ENCODE peak calls at places on chromosomes 7 and 10, in seven cellular contexts. One of them, this sample, is unnamed.

GRCh38 chr7:39504963-39505362 is 61.2 kb upstream of the YAE1 start:
- DNase-seq in hepatocyte: peak
- DNase-seq in iPS DF 6.9: no peak
- DNase-seq in prostate gland: no peak
- DNase-seq in A549: peak
- DNase-seq in CD4-positive, alpha-beta T cell: no peak
- DNase-seq in astrocyte: peak
- DNase-seq in this sample: no peak

GRCh38 chr7:2015251-2015871 is 217.4 kb downstream of the MAD1L1 start:
- DNase-seq in hepatocyte: no peak
- DNase-seq in iPS DF 6.9: no peak
- DNase-seq in prostate gland: no peak
- DNase-seq in A549: no peak
- DNase-seq in CD4-positive, alpha-beta T cell: no peak
- DNase-seq in astrocyte: no peak
- DNase-seq in this sample: no peak

GRCh38 chr7:129343099-129343700 is 91.0 kb upstream of the STRIP2 start:
- DNase-seq in hepatocyte: peak
- DNase-seq in iPS DF 6.9: no peak
- DNase-seq in prostate gland: peak
- DNase-seq in A549: peak
- DNase-seq in CD4-positive, alpha-beta T cell: no peak
- DNase-seq in astrocyte: peak
- DNase-seq in this sample: peak

GRCh38 chr10:72685264-72685921 is 6.5 kb upstream of the MCU start:
- DNase-seq in hepatocyte: no peak
- DNase-seq in iPS DF 6.9: no peak
- DNase-seq in prostate gland: no peak
- DNase-seq in A549: no peak
- DNase-seq in CD4-positive, alpha-beta T cell: no peak
- DNase-seq in astrocyte: no peak
- DNase-seq in this sample: no peak

GRCh38 chr10:33087142-33087541 is 129.1 kb upstream of the ITGB1 start:
- DNase-seq in hepatocyte: no peak
- DNase-seq in iPS DF 6.9: no peak
- DNase-seq in prostate gland: no peak
- DNase-seq in A549: no peak
- DNase-seq in CD4-positive, alpha-beta T cell: no peak
- DNase-seq in astrocyte: no peak
- DNase-seq in this sample: no peak

GRCh38 chr7:87993269-87993668 is 59.2 kb downstream of the ADAM22 start:
- DNase-seq in hepatocyte: no peak
- DNase-seq in iPS DF 6.9: no peak
- DNase-seq in prostate gland: no peak
- DNase-seq in A549: no peak
- DNase-seq in CD4-positive, alpha-beta T cell: no peak
- DNase-seq in astrocyte: no peak
- DNase-seq in this sample: no peak

GRCh38 chr7:16271990-16272665 is 149.2 kb downstream of the CRPPA start:
- DNase-seq in hepatocyte: no peak
- DNase-seq in iPS DF 6.9: no peak
- DNase-seq in prostate gland: no peak
- DNase-seq in A549: no peak
- DNase-seq in CD4-positive, alpha-beta T cell: no peak
- DNase-seq in astrocyte: peak
- DNase-seq in this sample: no peak

GRCh38 chr7:153152786-153153185 is 393.2 kb downstream of the ACTR3B start:
- DNase-seq in hepatocyte: no peak
- DNase-seq in iPS DF 6.9: no peak
- DNase-seq in prostate gland: no peak
- DNase-seq in A549: no peak
- DNase-seq in CD4-positive, alpha-beta T cell: no peak
- DNase-seq in astrocyte: no peak
- DNase-seq in this sample: no peak

DNA sequence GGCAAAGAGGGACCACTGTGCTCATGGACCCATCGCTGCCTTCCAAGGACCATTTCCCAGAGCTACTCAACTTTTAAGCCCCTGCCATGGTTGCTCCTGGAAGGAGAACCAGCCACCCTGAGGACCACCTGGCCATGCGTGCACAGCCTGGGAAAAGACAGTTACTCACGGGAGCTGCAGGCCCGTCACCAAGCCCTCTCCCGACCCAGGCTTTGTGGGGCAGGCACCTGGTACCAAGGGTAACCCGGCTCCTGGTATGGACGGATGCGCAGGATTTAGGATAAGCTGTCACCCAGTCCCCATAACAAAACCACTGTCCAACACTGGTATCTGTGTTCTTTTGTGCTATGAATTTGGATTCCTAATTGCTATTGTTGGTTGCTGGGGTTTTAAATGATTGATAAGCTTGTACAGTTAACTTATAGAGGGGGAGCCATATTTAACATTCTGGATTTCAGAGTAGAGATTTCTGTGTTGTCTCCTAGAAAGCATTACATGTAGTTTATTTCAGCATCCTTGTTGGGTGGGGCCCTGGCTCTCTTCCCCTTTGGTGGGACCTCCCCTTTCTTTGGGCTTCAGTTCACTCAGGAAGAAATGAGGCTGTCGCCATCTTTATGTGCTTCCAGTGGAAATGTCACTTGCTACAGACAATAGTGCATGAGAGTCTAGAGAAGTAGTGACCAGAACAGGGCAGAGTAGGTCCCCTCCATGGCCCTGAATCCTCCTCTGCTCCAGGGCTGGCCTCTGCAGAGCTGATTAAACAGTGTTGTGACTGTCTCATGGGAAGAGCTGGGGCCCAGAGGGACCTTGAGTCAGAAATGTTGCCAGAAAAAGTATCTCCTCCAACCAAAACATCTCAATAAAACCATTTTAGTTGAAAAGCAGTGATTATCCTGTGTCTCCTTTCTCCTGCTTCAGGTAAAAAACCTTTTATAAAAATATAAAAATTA is 19.4 kb downstream of the LAT2 start:
- DNase-seq in hepatocyte: no peak
- DNase-seq in iPS DF 6.9: no peak
- DNase-seq in prostate gland: no peak
- DNase-seq in A549: no peak
- DNase-seq in CD4-positive, alpha-beta T cell: no peak
- DNase-seq in astrocyte: no peak
- DNase-seq in this sample: no peak
- H3K27ac ChIP-seq in hepatocyte: no peak
- H3K27ac ChIP-seq in iPS DF 6.9: no peak
- H3K27ac ChIP-seq in prostate gland: no peak
- H3K27ac ChIP-seq in A549: no peak
- H3K27ac ChIP-seq in CD4-positive, alpha-beta T cell: no peak
- H3K27ac ChIP-seq in astrocyte: no peak
- H3K27ac ChIP-seq in this sample: no peak

DNA sequence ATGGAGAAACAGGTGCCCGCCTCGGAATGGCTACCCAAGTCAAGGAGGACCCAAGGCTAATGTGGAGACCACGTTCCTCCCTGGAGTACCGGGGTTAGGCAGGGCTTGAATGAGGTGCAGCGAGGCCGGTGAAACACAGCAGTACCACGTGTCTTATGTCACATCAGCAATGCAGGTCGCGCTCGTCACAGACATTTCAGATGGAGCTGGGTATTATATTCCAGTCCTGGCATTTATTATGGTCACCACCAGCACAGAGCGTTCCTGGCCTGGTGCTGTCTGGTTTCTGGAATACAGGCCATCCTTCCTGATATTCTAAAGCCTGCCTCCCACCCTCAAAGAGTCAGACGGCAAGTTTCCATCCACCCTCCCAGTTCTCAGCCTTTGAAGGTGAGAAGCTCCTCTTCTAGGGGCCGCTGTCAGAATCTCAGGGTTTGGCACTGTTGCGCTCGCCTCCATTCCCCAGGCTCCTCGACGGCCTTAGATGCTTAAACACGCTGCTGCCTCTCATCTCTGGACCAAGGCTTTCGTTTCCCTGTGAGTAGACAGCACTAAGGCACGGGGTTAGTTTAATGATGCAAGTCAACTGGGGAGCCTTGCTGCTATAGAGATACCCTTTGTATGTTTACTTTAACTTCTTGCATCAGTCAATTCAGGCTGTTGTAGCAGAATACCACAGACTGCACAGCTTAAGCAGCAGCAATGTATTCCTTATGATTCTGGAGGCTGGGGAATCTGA is 377.6 kb downstream of the DPP6 start:
- DNase-seq in hepatocyte: no peak
- DNase-seq in iPS DF 6.9: no peak
- DNase-seq in prostate gland: no peak
- DNase-seq in A549: no peak
- DNase-seq in CD4-positive, alpha-beta T cell: no peak
- DNase-seq in astrocyte: no peak
- DNase-seq in this sample: no peak
- H3K27ac ChIP-seq in hepatocyte: no peak
- H3K27ac ChIP-seq in iPS DF 6.9: no peak
- H3K27ac ChIP-seq in prostate gland: no peak
- H3K27ac ChIP-seq in A549: no peak
- H3K27ac ChIP-seq in CD4-positive, alpha-beta T cell: no peak
- H3K27ac ChIP-seq in astrocyte: no peak
- H3K27ac ChIP-seq in this sample: no peak

GRCh38 chr7:99473315-99473596 is 566 bp downstream of the ZNF789 start:
- DNase-seq in hepatocyte: peak
- DNase-seq in iPS DF 6.9: no peak
- DNase-seq in prostate gland: peak
- DNase-seq in A549: peak
- DNase-seq in CD4-positive, alpha-beta T cell: no peak
- DNase-seq in astrocyte: peak
- DNase-seq in this sample: no peak

GRCh38 chr7:99476107-99476506 is 3.4 kb downstream of the ZNF789 start:
- DNase-seq in hepatocyte: no peak
- DNase-seq in iPS DF 6.9: no peak
- DNase-seq in prostate gland: no peak
- DNase-seq in A549: no peak
- DNase-seq in CD4-positive, alpha-beta T cell: no peak
- DNase-seq in astrocyte: no peak
- DNase-seq in this sample: no peak

DNA sequence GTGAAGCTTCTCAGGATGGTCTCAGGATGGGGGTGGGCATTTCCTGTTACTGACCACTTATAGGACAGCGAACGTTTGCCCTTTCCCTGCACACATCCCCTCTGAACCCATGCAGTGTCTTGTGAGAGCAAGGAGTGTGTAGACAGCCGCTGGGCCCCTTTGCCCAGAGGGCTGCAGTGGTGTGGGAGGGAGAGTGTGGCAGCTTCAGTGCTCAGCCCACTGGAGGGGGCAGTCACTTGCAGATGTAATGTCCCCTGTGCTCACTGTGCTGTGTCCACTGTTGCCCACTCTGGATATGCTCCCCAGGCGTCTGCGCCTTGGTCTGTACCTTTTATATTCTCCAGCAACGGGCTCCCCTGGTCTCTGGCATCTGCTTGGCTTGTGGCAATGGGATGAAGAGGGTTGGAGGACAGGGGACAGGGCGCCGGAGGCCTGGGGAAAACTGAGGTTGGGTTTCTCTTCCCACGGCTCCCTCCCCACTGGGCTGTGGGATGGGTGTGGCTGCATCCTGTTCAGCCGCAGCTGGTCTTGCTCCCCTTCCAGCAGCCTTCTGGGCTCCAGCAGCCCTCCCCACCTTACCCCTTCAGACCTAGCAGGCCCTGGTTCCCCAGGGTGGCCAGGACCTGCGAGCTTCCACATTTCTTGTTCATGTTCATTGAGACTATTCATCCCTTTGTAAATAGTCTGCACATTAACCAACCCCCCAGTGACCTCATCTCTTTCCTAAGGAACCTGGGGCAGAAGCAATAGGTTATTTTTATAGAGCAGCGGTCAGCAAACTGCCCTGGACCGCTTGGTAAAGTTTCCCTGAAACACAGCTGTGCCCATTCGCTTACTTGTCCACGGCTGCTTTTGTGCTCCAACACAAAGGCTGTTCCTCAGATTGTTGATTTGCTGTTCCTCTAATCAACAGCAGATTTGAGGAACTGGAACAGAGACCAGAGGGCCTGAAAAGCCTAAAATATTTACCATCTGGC is 6.1 kb downstream of the ZNF789 start:
- DNase-seq in hepatocyte: no peak
- DNase-seq in iPS DF 6.9: no peak
- DNase-seq in prostate gland: no peak
- DNase-seq in A549: no peak
- DNase-seq in CD4-positive, alpha-beta T cell: no peak
- DNase-seq in astrocyte: no peak
- DNase-seq in this sample: no peak
- H3K27ac ChIP-seq in hepatocyte: no peak
- H3K27ac ChIP-seq in iPS DF 6.9: no peak
- H3K27ac ChIP-seq in prostate gland: no peak
- H3K27ac ChIP-seq in A549: no peak
- H3K27ac ChIP-seq in CD4-positive, alpha-beta T cell: no peak
- H3K27ac ChIP-seq in astrocyte: no peak
- H3K27ac ChIP-seq in this sample: no peak

GRCh38 chr7:121529003-121529402 is 132.9 kb upstream of the FAM3C start:
- DNase-seq in hepatocyte: no peak
- DNase-seq in iPS DF 6.9: no peak
- DNase-seq in prostate gland: no peak
- DNase-seq in A549: no peak
- DNase-seq in CD4-positive, alpha-beta T cell: no peak
- DNase-seq in astrocyte: no peak
- DNase-seq in this sample: no peak

GRCh38 chr7:121530251-121531174 is 134.4 kb upstream of the FAM3C start:
- DNase-seq in hepatocyte: peak
- DNase-seq in iPS DF 6.9: no peak
- DNase-seq in prostate gland: no peak
- DNase-seq in A549: peak
- DNase-seq in CD4-positive, alpha-beta T cell: no peak
- DNase-seq in astrocyte: peak
- DNase-seq in this sample: peak

GRCh38 chr7:121537031-121537430 is 140.9 kb upstream of the FAM3C start:
- DNase-seq in hepatocyte: no peak
- DNase-seq in iPS DF 6.9: no peak
- DNase-seq in prostate gland: no peak
- DNase-seq in A549: no peak
- DNase-seq in CD4-positive, alpha-beta T cell: no peak
- DNase-seq in astrocyte: no peak
- DNase-seq in this sample: no peak

DNA sequence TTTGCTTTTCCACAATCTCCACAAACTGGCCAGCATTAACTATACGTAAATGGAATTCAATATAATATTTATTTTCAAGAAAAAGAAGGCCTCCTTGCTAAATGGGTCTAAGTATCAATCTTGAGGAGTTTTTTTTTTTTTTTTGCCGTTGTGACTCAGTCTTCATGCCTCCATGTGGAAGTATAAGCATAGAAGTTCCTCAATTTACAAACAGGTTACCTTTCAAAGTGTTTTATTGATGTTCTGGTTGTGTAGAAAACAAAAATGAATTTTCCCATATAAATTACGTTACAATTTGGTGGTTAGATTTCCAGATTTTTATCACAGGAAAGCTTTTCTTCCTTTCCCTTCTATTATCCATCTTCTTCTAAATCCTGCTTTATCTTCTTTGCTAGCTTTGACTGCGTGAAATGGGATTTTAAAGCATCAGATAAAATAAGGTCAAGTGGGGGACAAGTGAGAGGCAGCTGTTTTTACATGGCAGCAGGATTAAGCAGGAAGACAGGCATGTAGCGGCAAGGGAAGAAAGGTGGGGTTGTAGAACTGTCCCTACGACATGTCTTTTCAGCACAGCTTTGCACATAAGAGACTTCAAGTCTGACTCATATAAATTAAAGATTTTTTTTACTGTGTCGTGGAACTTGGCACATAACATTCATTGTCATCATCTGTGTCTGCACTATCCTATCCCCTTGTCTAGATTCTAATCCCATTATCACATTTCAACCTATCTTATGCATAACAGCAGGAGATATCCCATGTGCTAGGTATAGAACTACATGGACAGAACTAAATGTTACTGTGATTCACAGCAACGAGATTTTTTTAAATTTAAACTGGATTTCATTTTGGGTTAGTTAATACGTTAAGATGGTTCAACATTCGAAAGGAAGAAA is 135.3 kb upstream of the FAM3C start:
- DNase-seq in hepatocyte: no peak
- DNase-seq in iPS DF 6.9: no peak
- DNase-seq in prostate gland: no peak
- DNase-seq in A549: no peak
- DNase-seq in CD4-positive, alpha-beta T cell: no peak
- DNase-seq in astrocyte: peak
- DNase-seq in this sample: no peak
- H3K27ac ChIP-seq in hepatocyte: no peak
- H3K27ac ChIP-seq in iPS DF 6.9: no peak
- H3K27ac ChIP-seq in prostate gland: no peak
- H3K27ac ChIP-seq in A549: no peak
- H3K27ac ChIP-seq in CD4-positive, alpha-beta T cell: no peak
- H3K27ac ChIP-seq in astrocyte: no peak
- H3K27ac ChIP-seq in this sample: peak

This sample was measured in Panc1.